ENCODE peak calls at places on chromosomes 7 and 10, in nine cellular contexts. B, H, X, Y, O, U, N, V and K are unnamed samples.

GRCh38 chr7:129014501-129015101 is 40.3 kb downstream of the TNPO3 start:
- DNase-seq in B (no peak), H (no peak), X (no peak), Y (no peak), O (no peak), U (no peak), N (no peak), V (no peak), K (no peak)

GRCh38 chr10:43044444-43045245 is 32.2 kb upstream of the RET start:
- DNase-seq in B (peak), H (peak), X (no peak), Y (no peak), O (no peak), U (no peak), N (no peak), V (no peak), K (no peak)

GRCh38 chr7:82562716-82563404 is 119.3 kb upstream of the CACNA2D1 start:
- DNase-seq in B (no peak), H (peak), X (no peak), Y (no peak), O (no peak), U (peak), N (no peak), V (no peak), K (no peak)

GRCh38 chr7:29723599-29723998 is 82.7 kb upstream of the WIPF3 start:
- DNase-seq in B (no peak), H (no peak), X (no peak), Y (no peak), O (no peak), U (no peak), N (no peak), V (no peak), K (no peak)

GRCh38 chr10:119370046-119370770 is 162.8 kb downstream of the GRK5 start:
- DNase-seq in B (no peak), H (no peak), X (peak), Y (no peak), O (no peak), U (no peak), N (no peak), V (peak), K (no peak)

GRCh38 chr10:76026931-76027330 is 595.5 kb downstream of the LRMDA start:
- DNase-seq in B (no peak), H (peak), X (no peak), Y (no peak), O (no peak), U (peak), N (no peak), V (no peak), K (no peak)

GRCh38 chr10:110860576-110861241 is 11.0 kb upstream of the PDCD4 start:
- DNase-seq in B (no peak), H (peak), X (no peak), Y (no peak), O (no peak), U (no peak), N (no peak), V (no peak), K (no peak)

GRCh38 chr7:29479606-29480200 is 83.9 kb upstream of the PRR15 start:
- DNase-seq in B (no peak), H (no peak), X (peak), Y (no peak), O (no peak), U (no peak), N (no peak), V (peak), K (no peak)

GRCh38 chr7:66604198-66604597 is 24.5 kb upstream of the KCTD7 start:
- DNase-seq in B (no peak), H (no peak), X (no peak), Y (no peak), O (no peak), U (no peak), N (no peak), V (no peak), K (no peak)